ENCODE peak calls at places on chromosomes 1 and 21, in eight cellular contexts. One of them, this sample, is unnamed.

GRCh38 chr1:44030606-44031050 is 634 bp downstream of the SLC6A9 start:
- DNase-seq in thoracic aorta: no peak
- DNase-seq in body of pancreas: peak
- DNase-seq in left ventricle myocardium inferior: peak
- DNase-seq in aorta: no peak
- DNase-seq in neural progenitor cell: peak
- DNase-seq in Panc1: no peak
- DNase-seq in mesenchymal stem cell: peak
- DNase-seq in this sample: peak

GRCh38 chr1:12344611-12345299 is 114.9 kb downstream of the VPS13D start:
- DNase-seq in thoracic aorta: no peak
- DNase-seq in body of pancreas: no peak
- DNase-seq in left ventricle myocardium inferior: no peak
- DNase-seq in aorta: no peak
- DNase-seq in neural progenitor cell: no peak
- DNase-seq in Panc1: no peak
- DNase-seq in mesenchymal stem cell: no peak
- DNase-seq in this sample: no peak

GRCh38 chr1:230879781-230880180 is 11.5 kb upstream of the C1orf198 start:
- DNase-seq in thoracic aorta: no peak
- DNase-seq in body of pancreas: no peak
- DNase-seq in left ventricle myocardium inferior: no peak
- DNase-seq in aorta: no peak
- DNase-seq in neural progenitor cell: no peak
- DNase-seq in Panc1: no peak
- DNase-seq in mesenchymal stem cell: no peak
- DNase-seq in this sample: no peak

GRCh38 chr1:41704189-41704588 is 214.5 kb downstream of the HIVEP3 start:
- DNase-seq in thoracic aorta: no peak
- DNase-seq in body of pancreas: no peak
- DNase-seq in left ventricle myocardium inferior: no peak
- DNase-seq in aorta: no peak
- DNase-seq in neural progenitor cell: peak
- DNase-seq in Panc1: no peak
- DNase-seq in mesenchymal stem cell: no peak
- DNase-seq in this sample: no peak

GRCh38 chr1:22780696-22781095 is 70.1 kb downstream of the EPHB2 start:
- DNase-seq in thoracic aorta: no peak
- DNase-seq in body of pancreas: no peak
- DNase-seq in left ventricle myocardium inferior: no peak
- DNase-seq in aorta: no peak
- DNase-seq in neural progenitor cell: peak
- DNase-seq in Panc1: peak
- DNase-seq in mesenchymal stem cell: peak
- DNase-seq in this sample: no peak

GRCh38 chr1:100795646-100795985 is 76.1 kb downstream of the VCAM1 start:
- DNase-seq in thoracic aorta: no peak
- DNase-seq in body of pancreas: no peak
- DNase-seq in left ventricle myocardium inferior: no peak
- DNase-seq in aorta: no peak
- DNase-seq in neural progenitor cell: no peak
- DNase-seq in Panc1: no peak
- DNase-seq in mesenchymal stem cell: no peak
- DNase-seq in this sample: no peak

GRCh38 chr1:109197163-109198042 is 16.3 kb upstream of the SARS1 start:
- DNase-seq in thoracic aorta: peak
- DNase-seq in body of pancreas: peak
- DNase-seq in left ventricle myocardium inferior: peak
- DNase-seq in aorta: peak
- DNase-seq in neural progenitor cell: no peak
- DNase-seq in Panc1: peak
- DNase-seq in mesenchymal stem cell: peak
- DNase-seq in this sample: no peak

GRCh38 chr21:37202221-37202805 is 64.8 kb downstream of the VPS26C start:
- DNase-seq in thoracic aorta: no peak
- DNase-seq in body of pancreas: no peak
- DNase-seq in left ventricle myocardium inferior: no peak
- DNase-seq in aorta: no peak
- DNase-seq in neural progenitor cell: no peak
- DNase-seq in Panc1: no peak
- DNase-seq in mesenchymal stem cell: no peak
- DNase-seq in this sample: no peak

GRCh38 chr1:147600119-147601111 is 59.1 kb downstream of the BCL9 start:
- DNase-seq in thoracic aorta: peak
- DNase-seq in body of pancreas: no peak
- DNase-seq in left ventricle myocardium inferior: no peak
- DNase-seq in aorta: no peak
- DNase-seq in neural progenitor cell: no peak
- DNase-seq in Panc1: no peak
- DNase-seq in mesenchymal stem cell: peak
- DNase-seq in this sample: no peak

GRCh38 chr1:155970531-155971167 is 7.7 kb downstream of the ARHGEF2 start:
- DNase-seq in thoracic aorta: peak
- DNase-seq in body of pancreas: no peak
- DNase-seq in left ventricle myocardium inferior: peak
- DNase-seq in aorta: peak
- DNase-seq in neural progenitor cell: peak
- DNase-seq in Panc1: no peak
- DNase-seq in mesenchymal stem cell: peak
- DNase-seq in this sample: no peak

GRCh38 chr1:87418048-87418447 is 89.4 kb downstream of the LMO4 start:
- DNase-seq in thoracic aorta: no peak
- DNase-seq in body of pancreas: no peak
- DNase-seq in left ventricle myocardium inferior: no peak
- DNase-seq in aorta: no peak
- DNase-seq in neural progenitor cell: no peak
- DNase-seq in Panc1: no peak
- DNase-seq in mesenchymal stem cell: no peak
- DNase-seq in this sample: no peak

GRCh38 chr1:9890224-9890731 is 19.8 kb downstream of the CTNNBIP1 start:
- DNase-seq in thoracic aorta: no peak
- DNase-seq in body of pancreas: peak
- DNase-seq in left ventricle myocardium inferior: peak
- DNase-seq in aorta: peak
- DNase-seq in neural progenitor cell: peak
- DNase-seq in Panc1: no peak
- DNase-seq in mesenchymal stem cell: peak
- DNase-seq in this sample: no peak

GRCh38 chr1:79899914-79900313 is 893.4 kb upstream of the ADGRL4 start:
- DNase-seq in thoracic aorta: no peak
- DNase-seq in body of pancreas: no peak
- DNase-seq in left ventricle myocardium inferior: no peak
- DNase-seq in aorta: no peak
- DNase-seq in neural progenitor cell: no peak
- DNase-seq in Panc1: no peak
- DNase-seq in mesenchymal stem cell: peak
- DNase-seq in this sample: no peak

GRCh38 chr1:155127672-155128468 is at the start of gene EFNA1:
- DNase-seq in thoracic aorta: no peak
- DNase-seq in body of pancreas: peak
- DNase-seq in left ventricle myocardium inferior: peak
- DNase-seq in aorta: peak
- DNase-seq in neural progenitor cell: peak
- DNase-seq in Panc1: no peak
- DNase-seq in mesenchymal stem cell: peak
- DNase-seq in this sample: no peak

GRCh38 chr1:110594466-110595076 is 11.6 kb downstream of the KCNA2 start:
- DNase-seq in thoracic aorta: no peak
- DNase-seq in body of pancreas: no peak
- DNase-seq in left ventricle myocardium inferior: no peak
- DNase-seq in aorta: no peak
- DNase-seq in neural progenitor cell: no peak
- DNase-seq in Panc1: no peak
- DNase-seq in mesenchymal stem cell: no peak
- DNase-seq in this sample: no peak

DNA sequence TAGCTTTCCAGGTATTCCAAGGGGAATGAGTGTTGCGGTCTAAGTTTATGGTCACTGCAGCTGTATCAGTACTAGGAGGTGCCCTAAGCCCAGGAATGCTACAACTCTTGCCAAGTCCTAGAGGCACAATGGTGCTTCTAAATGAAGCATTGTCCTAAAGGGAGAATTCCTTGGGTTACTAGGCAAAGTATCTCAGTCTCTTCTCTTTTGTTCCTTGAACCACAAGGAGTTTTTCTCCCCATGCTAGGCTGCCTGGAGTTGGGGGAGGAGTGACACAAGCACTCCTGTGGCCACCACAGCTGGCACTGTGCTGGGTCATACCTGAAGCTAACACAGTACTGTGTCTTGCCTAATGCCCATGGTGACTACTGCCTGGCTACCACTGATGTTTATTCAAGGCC is 50.7 kb downstream of the KMO start:
- DNase-seq in thoracic aorta: no peak
- DNase-seq in body of pancreas: no peak
- DNase-seq in left ventricle myocardium inferior: no peak
- DNase-seq in aorta: no peak
- DNase-seq in neural progenitor cell: no peak
- DNase-seq in Panc1: no peak
- DNase-seq in mesenchymal stem cell: no peak
- DNase-seq in this sample: no peak
- H3K27ac ChIP-seq in thoracic aorta: no peak
- H3K27ac ChIP-seq in body of pancreas: no peak
- H3K27ac ChIP-seq in left ventricle myocardium inferior: no peak
- H3K27ac ChIP-seq in aorta: no peak
- H3K27ac ChIP-seq in neural progenitor cell: no peak
- H3K27ac ChIP-seq in Panc1: no peak
- H3K27ac ChIP-seq in mesenchymal stem cell: no peak
- H3K27ac ChIP-seq in this sample: no peak

GRCh38 chr1:246753670-246754535 is 29.7 kb downstream of the SCCPDH start:
- DNase-seq in thoracic aorta: no peak
- DNase-seq in body of pancreas: peak
- DNase-seq in left ventricle myocardium inferior: peak
- DNase-seq in aorta: peak
- DNase-seq in neural progenitor cell: peak
- DNase-seq in Panc1: peak
- DNase-seq in mesenchymal stem cell: peak
- DNase-seq in this sample: peak

GRCh38 chr1:246748867-246749266 is 24.7 kb downstream of the SCCPDH start:
- DNase-seq in thoracic aorta: no peak
- DNase-seq in body of pancreas: no peak
- DNase-seq in left ventricle myocardium inferior: no peak
- DNase-seq in aorta: no peak
- DNase-seq in neural progenitor cell: no peak
- DNase-seq in Panc1: no peak
- DNase-seq in mesenchymal stem cell: peak
- DNase-seq in this sample: no peak

GRCh38 chr1:246748006-246748405 is 23.8 kb downstream of the SCCPDH start:
- DNase-seq in thoracic aorta: no peak
- DNase-seq in body of pancreas: no peak
- DNase-seq in left ventricle myocardium inferior: no peak
- DNase-seq in aorta: no peak
- DNase-seq in neural progenitor cell: no peak
- DNase-seq in Panc1: no peak
- DNase-seq in mesenchymal stem cell: no peak
- DNase-seq in this sample: no peak

GRCh38 chr1:246755419-246755818 is 31.2 kb downstream of the SCCPDH start:
- DNase-seq in thoracic aorta: no peak
- DNase-seq in body of pancreas: no peak
- DNase-seq in left ventricle myocardium inferior: no peak
- DNase-seq in aorta: no peak
- DNase-seq in neural progenitor cell: no peak
- DNase-seq in Panc1: no peak
- DNase-seq in mesenchymal stem cell: no peak
- DNase-seq in this sample: no peak

DNA sequence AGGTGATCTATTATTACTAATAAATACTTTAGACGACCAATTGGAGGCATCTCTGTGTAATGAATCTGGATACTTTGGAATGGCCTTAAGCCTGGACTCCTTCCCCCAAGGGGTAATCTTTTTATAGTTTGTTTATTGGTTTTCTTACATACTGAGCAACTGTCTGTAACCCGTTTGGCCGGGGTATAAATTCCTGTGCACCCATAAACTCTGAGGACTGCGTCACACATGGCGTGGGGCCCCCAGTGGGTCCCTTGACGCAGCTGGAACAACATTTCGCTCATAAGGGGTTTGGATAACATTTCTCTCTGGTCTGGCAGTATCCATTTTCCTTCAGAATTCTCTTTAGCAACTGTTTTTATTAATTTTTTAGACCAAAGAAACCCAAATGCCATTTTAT is 26.5 kb downstream of the SCCPDH start:
- DNase-seq in thoracic aorta: no peak
- DNase-seq in body of pancreas: no peak
- DNase-seq in left ventricle myocardium inferior: no peak
- DNase-seq in aorta: no peak
- DNase-seq in neural progenitor cell: no peak
- DNase-seq in Panc1: no peak
- DNase-seq in mesenchymal stem cell: no peak
- DNase-seq in this sample: no peak
- H3K27ac ChIP-seq in thoracic aorta: no peak
- H3K27ac ChIP-seq in body of pancreas: no peak
- H3K27ac ChIP-seq in left ventricle myocardium inferior: no peak
- H3K27ac ChIP-seq in aorta: no peak
- H3K27ac ChIP-seq in neural progenitor cell: no peak
- H3K27ac ChIP-seq in Panc1: no peak
- H3K27ac ChIP-seq in mesenchymal stem cell: no peak
- H3K27ac ChIP-seq in this sample: no peak

GRCh38 chr1:244839656-244840055 is 4.2 kb downstream of the COX20 start:
- DNase-seq in thoracic aorta: no peak
- DNase-seq in body of pancreas: no peak
- DNase-seq in left ventricle myocardium inferior: no peak
- DNase-seq in aorta: no peak
- DNase-seq in neural progenitor cell: no peak
- DNase-seq in Panc1: no peak
- DNase-seq in mesenchymal stem cell: no peak
- DNase-seq in this sample: no peak
- H3K27ac ChIP-seq in thoracic aorta: no peak
- H3K27ac ChIP-seq in body of pancreas: no peak
- H3K27ac ChIP-seq in left ventricle myocardium inferior: peak
- H3K27ac ChIP-seq in aorta: no peak
- H3K27ac ChIP-seq in neural progenitor cell: peak
- H3K27ac ChIP-seq in Panc1: peak
- H3K27ac ChIP-seq in mesenchymal stem cell: peak
- H3K27ac ChIP-seq in this sample: no peak

GRCh38 chr21:45318146-45318555 is 30.5 kb upstream of the POFUT2 start:
- DNase-seq in thoracic aorta: no peak
- DNase-seq in body of pancreas: no peak
- DNase-seq in left ventricle myocardium inferior: no peak
- DNase-seq in aorta: no peak
- DNase-seq in neural progenitor cell: no peak
- DNase-seq in Panc1: no peak
- DNase-seq in mesenchymal stem cell: no peak
- DNase-seq in this sample: no peak

GRCh38 chr21:45317401-45318145 is 29.9 kb upstream of the POFUT2 start:
- DNase-seq in thoracic aorta: no peak
- DNase-seq in body of pancreas: no peak
- DNase-seq in left ventricle myocardium inferior: peak
- DNase-seq in aorta: peak
- DNase-seq in neural progenitor cell: no peak
- DNase-seq in Panc1: no peak
- DNase-seq in mesenchymal stem cell: peak
- DNase-seq in this sample: no peak

GRCh38 chr21:45320261-45320990 is 32.7 kb upstream of the POFUT2 start:
- DNase-seq in thoracic aorta: no peak
- DNase-seq in body of pancreas: peak
- DNase-seq in left ventricle myocardium inferior: peak
- DNase-seq in aorta: peak
- DNase-seq in neural progenitor cell: no peak
- DNase-seq in Panc1: no peak
- DNase-seq in mesenchymal stem cell: no peak
- DNase-seq in this sample: no peak

GRCh38 chr21:45319461-45320211 is 31.9 kb upstream of the POFUT2 start:
- DNase-seq in thoracic aorta: peak
- DNase-seq in body of pancreas: no peak
- DNase-seq in left ventricle myocardium inferior: peak
- DNase-seq in aorta: peak
- DNase-seq in neural progenitor cell: no peak
- DNase-seq in Panc1: no peak
- DNase-seq in mesenchymal stem cell: peak
- DNase-seq in this sample: no peak

GRCh38 chr21:45318556-45319341 is 31.1 kb upstream of the POFUT2 start:
- DNase-seq in thoracic aorta: no peak
- DNase-seq in body of pancreas: peak
- DNase-seq in left ventricle myocardium inferior: peak
- DNase-seq in aorta: peak
- DNase-seq in neural progenitor cell: no peak
- DNase-seq in Panc1: no peak
- DNase-seq in mesenchymal stem cell: peak
- DNase-seq in this sample: no peak
- H3K27ac ChIP-seq in thoracic aorta: peak
- H3K27ac ChIP-seq in body of pancreas: peak
- H3K27ac ChIP-seq in left ventricle myocardium inferior: peak
- H3K27ac ChIP-seq in aorta: peak
- H3K27ac ChIP-seq in neural progenitor cell: no peak
- H3K27ac ChIP-seq in Panc1: peak
- H3K27ac ChIP-seq in mesenchymal stem cell: no peak
- H3K27ac ChIP-seq in this sample: no peak